ENCODE peak calls at places on chromosomes 3 and 15, in ten cellular contexts. One of them, this sample, is unnamed.

GRCh38 chr15:29345549-29346525 is 76.2 kb upstream of the NSMCE3 start:
- DNase-seq in iris pigment epithelial cell: no peak
- DNase-seq in heart right ventricle: no peak
- DNase-seq in A549: no peak
- DNase-seq in heart left ventricle: no peak
- DNase-seq in IMR-90: no peak
- DNase-seq in activated CD8-positive, alpha-beta memory T cell treated with anti-CD3 and anti-CD28 coated beads for 48 hours: no peak
- DNase-seq in MV-4-11: no peak
- DNase-seq in NCI-H1092: no peak
- DNase-seq in iPS-NIHi11: peak; percentile 67
- DNase-seq in this sample: no peak

GRCh38 chr3:41580274-41580959 is 381.1 kb downstream of the CTNNB1 start:
- DNase-seq in iris pigment epithelial cell: no peak
- DNase-seq in heart right ventricle: no peak
- DNase-seq in A549: no peak
- DNase-seq in heart left ventricle: no peak
- DNase-seq in IMR-90: no peak
- DNase-seq in activated CD8-positive, alpha-beta memory T cell treated with anti-CD3 and anti-CD28 coated beads for 48 hours: no peak
- DNase-seq in MV-4-11: peak; percentile 81
- DNase-seq in NCI-H1092: no peak
- DNase-seq in iPS-NIHi11: peak; percentile 23
- DNase-seq in this sample: peak; percentile 9

GRCh38 chr3:29268651-29269050 is 12.2 kb upstream of the RBMS3 start:
- DNase-seq in iris pigment epithelial cell: no peak
- DNase-seq in heart right ventricle: no peak
- DNase-seq in A549: no peak
- DNase-seq in heart left ventricle: no peak
- DNase-seq in IMR-90: no peak
- DNase-seq in activated CD8-positive, alpha-beta memory T cell treated with anti-CD3 and anti-CD28 coated beads for 48 hours: no peak
- DNase-seq in MV-4-11: no peak
- DNase-seq in NCI-H1092: no peak
- DNase-seq in iPS-NIHi11: no peak
- DNase-seq in this sample: no peak

GRCh38 chr3:24508423-24508839 is 13.8 kb upstream of the THRB start:
- DNase-seq in iris pigment epithelial cell: peak; percentile 91
- DNase-seq in heart right ventricle: no peak
- DNase-seq in A549: no peak
- DNase-seq in heart left ventricle: no peak
- DNase-seq in IMR-90: no peak
- DNase-seq in activated CD8-positive, alpha-beta memory T cell treated with anti-CD3 and anti-CD28 coated beads for 48 hours: no peak
- DNase-seq in MV-4-11: peak; percentile 1
- DNase-seq in NCI-H1092: no peak
- DNase-seq in iPS-NIHi11: no peak
- DNase-seq in this sample: peak; percentile 81

GRCh38 chr3:134655706-134656105 is 4.9 kb upstream of the KY start:
- DNase-seq in iris pigment epithelial cell: no peak
- DNase-seq in heart right ventricle: no peak
- DNase-seq in A549: no peak
- DNase-seq in heart left ventricle: no peak
- DNase-seq in IMR-90: no peak
- DNase-seq in activated CD8-positive, alpha-beta memory T cell treated with anti-CD3 and anti-CD28 coated beads for 48 hours: no peak
- DNase-seq in MV-4-11: no peak
- DNase-seq in NCI-H1092: no peak
- DNase-seq in iPS-NIHi11: no peak
- DNase-seq in this sample: no peak

GRCh38 chr3:189041482-189042090 is 130.2 kb upstream of the TPRG1 start:
- DNase-seq in iris pigment epithelial cell: peak; percentile 63
- DNase-seq in heart right ventricle: peak; percentile 8
- DNase-seq in A549: peak; percentile 13
- DNase-seq in heart left ventricle: peak; percentile 33
- DNase-seq in IMR-90: peak; percentile 45
- DNase-seq in activated CD8-positive, alpha-beta memory T cell treated with anti-CD3 and anti-CD28 coated beads for 48 hours: peak; percentile 36
- DNase-seq in MV-4-11: peak; percentile 39
- DNase-seq in NCI-H1092: peak; percentile 53
- DNase-seq in iPS-NIHi11: peak; percentile 72
- DNase-seq in this sample: peak; percentile 63

GRCh38 chr15:39591141-39591895 is 10.4 kb downstream of the THBS1 start:
- DNase-seq in iris pigment epithelial cell: no peak
- DNase-seq in heart right ventricle: no peak
- DNase-seq in A549: no peak
- DNase-seq in heart left ventricle: no peak
- DNase-seq in IMR-90: peak; percentile 41
- DNase-seq in activated CD8-positive, alpha-beta memory T cell treated with anti-CD3 and anti-CD28 coated beads for 48 hours: no peak
- DNase-seq in MV-4-11: no peak
- DNase-seq in NCI-H1092: no peak
- DNase-seq in iPS-NIHi11: no peak
- DNase-seq in this sample: no peak

GRCh38 chr15:82012908-82013307 is 32.9 kb downstream of the MEX3B start:
- DNase-seq in iris pigment epithelial cell: no peak
- DNase-seq in heart right ventricle: no peak
- DNase-seq in A549: no peak
- DNase-seq in heart left ventricle: no peak
- DNase-seq in IMR-90: no peak
- DNase-seq in activated CD8-positive, alpha-beta memory T cell treated with anti-CD3 and anti-CD28 coated beads for 48 hours: no peak
- DNase-seq in MV-4-11: no peak
- DNase-seq in NCI-H1092: no peak
- DNase-seq in iPS-NIHi11: no peak
- DNase-seq in this sample: no peak

GRCh38 chr3:8482960-8483665 is 18.5 kb upstream of the LMCD1 start:
- DNase-seq in iris pigment epithelial cell: peak; percentile 96
- DNase-seq in heart right ventricle: peak; percentile 77
- DNase-seq in A549: no peak
- DNase-seq in heart left ventricle: peak; percentile 86
- DNase-seq in IMR-90: peak; percentile 97
- DNase-seq in activated CD8-positive, alpha-beta memory T cell treated with anti-CD3 and anti-CD28 coated beads for 48 hours: no peak
- DNase-seq in MV-4-11: no peak
- DNase-seq in NCI-H1092: peak; percentile 41
- DNase-seq in iPS-NIHi11: no peak
- DNase-seq in this sample: peak; percentile 97

GRCh38 chr3:138369151-138369900 is 20.9 kb downstream of the MRAS start:
- DNase-seq in iris pigment epithelial cell: no peak
- DNase-seq in heart right ventricle: no peak
- DNase-seq in A549: no peak
- DNase-seq in heart left ventricle: no peak
- DNase-seq in IMR-90: no peak
- DNase-seq in activated CD8-positive, alpha-beta memory T cell treated with anti-CD3 and anti-CD28 coated beads for 48 hours: no peak
- DNase-seq in MV-4-11: no peak
- DNase-seq in NCI-H1092: no peak
- DNase-seq in iPS-NIHi11: no peak
- DNase-seq in this sample: no peak

GRCh38 chr3:175818811-175819464 is 959.8 kb downstream of the NAALADL2 start:
- DNase-seq in iris pigment epithelial cell: no peak
- DNase-seq in heart right ventricle: no peak
- DNase-seq in A549: no peak
- DNase-seq in heart left ventricle: no peak
- DNase-seq in IMR-90: no peak
- DNase-seq in activated CD8-positive, alpha-beta memory T cell treated with anti-CD3 and anti-CD28 coated beads for 48 hours: no peak
- DNase-seq in MV-4-11: peak; percentile 88
- DNase-seq in NCI-H1092: no peak
- DNase-seq in iPS-NIHi11: no peak
- DNase-seq in this sample: peak; percentile 25

GRCh38 chr15:52139599-52140462 is 27.3 kb upstream of the BCL2L10 start:
- DNase-seq in iris pigment epithelial cell: peak; percentile 65
- DNase-seq in heart right ventricle: peak; percentile 44
- DNase-seq in A549: peak; percentile 92
- DNase-seq in heart left ventricle: peak; percentile 44
- DNase-seq in IMR-90: peak; percentile 62
- DNase-seq in activated CD8-positive, alpha-beta memory T cell treated with anti-CD3 and anti-CD28 coated beads for 48 hours: peak; percentile 14
- DNase-seq in MV-4-11: peak; percentile 68
- DNase-seq in NCI-H1092: peak; percentile 47
- DNase-seq in iPS-NIHi11: peak; percentile 88
- DNase-seq in this sample: peak; percentile 34

GRCh38 chr3:14391033-14391432 is 11.4 kb upstream of the SLC6A6 start:
- DNase-seq in iris pigment epithelial cell: peak; percentile 76
- DNase-seq in heart right ventricle: no peak
- DNase-seq in A549: no peak
- DNase-seq in heart left ventricle: peak; percentile 57
- DNase-seq in IMR-90: peak; percentile 86
- DNase-seq in activated CD8-positive, alpha-beta memory T cell treated with anti-CD3 and anti-CD28 coated beads for 48 hours: no peak
- DNase-seq in MV-4-11: peak; percentile 88
- DNase-seq in NCI-H1092: peak; percentile 67
- DNase-seq in iPS-NIHi11: no peak
- DNase-seq in this sample: peak; percentile 74

GRCh38 chr3:184361532-184361931 is at the start of the genes CLCN2 and POLR2H:
- DNase-seq in iris pigment epithelial cell: peak; percentile 21
- DNase-seq in heart right ventricle: peak; percentile 41
- DNase-seq in A549: no peak
- DNase-seq in heart left ventricle: peak; percentile 46
- DNase-seq in IMR-90: peak; percentile 33
- DNase-seq in activated CD8-positive, alpha-beta memory T cell treated with anti-CD3 and anti-CD28 coated beads for 48 hours: peak; percentile 37
- DNase-seq in MV-4-11: peak; percentile 19
- DNase-seq in NCI-H1092: no peak
- DNase-seq in iPS-NIHi11: peak; percentile 83
- DNase-seq in this sample: no peak

GRCh38 chr3:189324538-189325138 is 152.9 kb downstream of the TPRG1 start:
- DNase-seq in iris pigment epithelial cell: peak; percentile 74
- DNase-seq in heart right ventricle: peak; percentile 5
- DNase-seq in A549: peak; percentile 62
- DNase-seq in heart left ventricle: no peak
- DNase-seq in IMR-90: peak; percentile 72
- DNase-seq in activated CD8-positive, alpha-beta memory T cell treated with anti-CD3 and anti-CD28 coated beads for 48 hours: peak; percentile 46
- DNase-seq in MV-4-11: peak; percentile 83
- DNase-seq in NCI-H1092: peak; percentile 40
- DNase-seq in iPS-NIHi11: peak; percentile 63
- DNase-seq in this sample: peak; percentile 100

GRCh38 chr15:87287156-87287555 is 969.4 kb downstream of the NTRK3 start:
- DNase-seq in iris pigment epithelial cell: peak; percentile 59
- DNase-seq in heart right ventricle: no peak
- DNase-seq in A549: no peak
- DNase-seq in heart left ventricle: no peak
- DNase-seq in IMR-90: peak; percentile 0
- DNase-seq in activated CD8-positive, alpha-beta memory T cell treated with anti-CD3 and anti-CD28 coated beads for 48 hours: no peak
- DNase-seq in MV-4-11: no peak
- DNase-seq in NCI-H1092: no peak
- DNase-seq in iPS-NIHi11: no peak
- DNase-seq in this sample: peak; percentile 9

GRCh38 chr3:178304758-178305157 is 231.5 kb upstream of the KCNMB2 start:
- DNase-seq in iris pigment epithelial cell: peak; percentile 87
- DNase-seq in heart right ventricle: no peak
- DNase-seq in A549: no peak
- DNase-seq in heart left ventricle: no peak
- DNase-seq in IMR-90: peak; percentile 93
- DNase-seq in activated CD8-positive, alpha-beta memory T cell treated with anti-CD3 and anti-CD28 coated beads for 48 hours: no peak
- DNase-seq in MV-4-11: no peak
- DNase-seq in NCI-H1092: no peak
- DNase-seq in iPS-NIHi11: no peak
- DNase-seq in this sample: peak; percentile 68

GRCh38 chr15:101122806-101123205 is 129.0 kb downstream of the CHSY1 start:
- DNase-seq in iris pigment epithelial cell: no peak
- DNase-seq in heart right ventricle: no peak
- DNase-seq in A549: no peak
- DNase-seq in heart left ventricle: no peak
- DNase-seq in IMR-90: no peak
- DNase-seq in activated CD8-positive, alpha-beta memory T cell treated with anti-CD3 and anti-CD28 coated beads for 48 hours: no peak
- DNase-seq in MV-4-11: no peak
- DNase-seq in NCI-H1092: no peak
- DNase-seq in iPS-NIHi11: no peak
- DNase-seq in this sample: no peak

GRCh38 chr3:25689226-25689625 is 24.5 kb upstream of the TOP2B start:
- DNase-seq in iris pigment epithelial cell: no peak
- DNase-seq in heart right ventricle: no peak
- DNase-seq in A549: no peak
- DNase-seq in heart left ventricle: no peak
- DNase-seq in IMR-90: no peak
- DNase-seq in activated CD8-positive, alpha-beta memory T cell treated with anti-CD3 and anti-CD28 coated beads for 48 hours: no peak
- DNase-seq in MV-4-11: peak; percentile 28
- DNase-seq in NCI-H1092: no peak
- DNase-seq in iPS-NIHi11: no peak
- DNase-seq in this sample: no peak

GRCh38 chr3:82163907-82164520 is 402.6 kb upstream of the GBE1 start:
- DNase-seq in iris pigment epithelial cell: peak; percentile 54
- DNase-seq in heart right ventricle: no peak
- DNase-seq in A549: peak; percentile 2
- DNase-seq in heart left ventricle: no peak
- DNase-seq in IMR-90: peak; percentile 18
- DNase-seq in activated CD8-positive, alpha-beta memory T cell treated with anti-CD3 and anti-CD28 coated beads for 48 hours: no peak
- DNase-seq in MV-4-11: peak; percentile 4
- DNase-seq in NCI-H1092: no peak
- DNase-seq in iPS-NIHi11: peak; percentile 6
- DNase-seq in this sample: peak; percentile 22

GRCh38 chr15:56919708-56920637 is 1.5 kb downstream of the TCF12 start:
- DNase-seq in iris pigment epithelial cell: peak; percentile 62
- DNase-seq in heart right ventricle: peak; percentile 30
- DNase-seq in A549: peak; percentile 47
- DNase-seq in heart left ventricle: peak; percentile 40
- DNase-seq in IMR-90: peak; percentile 35
- DNase-seq in activated CD8-positive, alpha-beta memory T cell treated with anti-CD3 and anti-CD28 coated beads for 48 hours: no peak
- DNase-seq in MV-4-11: no peak
- DNase-seq in NCI-H1092: peak; percentile 2
- DNase-seq in iPS-NIHi11: peak; percentile 53
- DNase-seq in this sample: peak; percentile 40

GRCh38 chr3:1843111-1843510 is 255.6 kb upstream of the CNTN4 start:
- DNase-seq in iris pigment epithelial cell: no peak
- DNase-seq in heart right ventricle: no peak
- DNase-seq in A549: no peak
- DNase-seq in heart left ventricle: no peak
- DNase-seq in IMR-90: no peak
- DNase-seq in activated CD8-positive, alpha-beta memory T cell treated with anti-CD3 and anti-CD28 coated beads for 48 hours: no peak
- DNase-seq in MV-4-11: no peak
- DNase-seq in NCI-H1092: no peak
- DNase-seq in iPS-NIHi11: no peak
- DNase-seq in this sample: peak; percentile 60

GRCh38 chr3:24343084-24343783 is 151.4 kb downstream of the THRB start:
- DNase-seq in iris pigment epithelial cell: peak; percentile 78
- DNase-seq in heart right ventricle: no peak
- DNase-seq in A549: no peak
- DNase-seq in heart left ventricle: no peak
- DNase-seq in IMR-90: peak; percentile 13
- DNase-seq in activated CD8-positive, alpha-beta memory T cell treated with anti-CD3 and anti-CD28 coated beads for 48 hours: no peak
- DNase-seq in MV-4-11: no peak
- DNase-seq in NCI-H1092: no peak
- DNase-seq in iPS-NIHi11: no peak
- DNase-seq in this sample: peak; percentile 31

GRCh38 chr15:25228261-25228660 is 210.6 kb downstream of the UBE3A start:
- DNase-seq in iris pigment epithelial cell: no peak
- DNase-seq in heart right ventricle: no peak
- DNase-seq in A549: no peak
- DNase-seq in heart left ventricle: no peak
- DNase-seq in IMR-90: no peak
- DNase-seq in activated CD8-positive, alpha-beta memory T cell treated with anti-CD3 and anti-CD28 coated beads for 48 hours: no peak
- DNase-seq in MV-4-11: no peak
- DNase-seq in NCI-H1092: no peak
- DNase-seq in iPS-NIHi11: no peak
- DNase-seq in this sample: no peak

GRCh38 chr3:101279162-101279561 is 41.2 kb downstream of the IMPG2 start:
- DNase-seq in iris pigment epithelial cell: peak; percentile 50
- DNase-seq in heart right ventricle: no peak
- DNase-seq in A549: no peak
- DNase-seq in heart left ventricle: no peak
- DNase-seq in IMR-90: peak; percentile 59
- DNase-seq in activated CD8-positive, alpha-beta memory T cell treated with anti-CD3 and anti-CD28 coated beads for 48 hours: no peak
- DNase-seq in MV-4-11: no peak
- DNase-seq in NCI-H1092: no peak
- DNase-seq in iPS-NIHi11: no peak
- DNase-seq in this sample: no peak